ENCODE peak calls at places on chromosomes 7 and 10, in six cellular contexts. F, R, H, G, P and M are unnamed samples.

GRCh38 chr7:55463863-55464262 is 98.7 kb downstream of the LANCL2 start:
- DNase-seq in P (no peak), F (no peak), G (no peak), H (no peak), R (no peak), M (no peak)

GRCh38 chr7:148697256-148697841 is 1.4 kb upstream of the CUL1 start:
- DNase-seq in F (no peak), G (peak), H (no peak), P (no peak), R (no peak), M (no peak)

GRCh38 chr7:124918662-124919061 is 11.0 kb downstream of the POT1 start:
- DNase-seq in R (no peak), P (no peak), F (no peak), H (no peak), G (no peak), M (no peak)

GRCh38 chr7:90817846-90818245 is 221.7 kb downstream of the CDK14 start:
- DNase-seq in H (no peak), G (no peak), P (no peak), F (no peak), R (no peak), M (no peak)

GRCh38 chr10:11145498-11145855 is 127.8 kb downstream of the CELF2 start:
- DNase-seq in F (no peak), R (no peak), H (no peak), P (peak), G (peak), M (no peak)

GRCh38 chr7:918118-918425 is 36.4 kb downstream of the ADAP1 start:
- DNase-seq in R (no peak), G (no peak), H (no peak), P (peak), F (no peak), M (no peak)

GRCh38 chr7:44973610-44974401 is 5.0 kb downstream of the MYO1G start:
- DNase-seq in H (no peak), F (no peak), P (no peak), R (no peak), G (peak), M (no peak)

GRCh38 chr7:68684246-68684850 is 913.9 kb upstream of the AUTS2 start:
- DNase-seq in P (no peak), H (no peak), R (peak), G (no peak), F (peak), M (no peak)

GRCh38 chr10:73586583-73586984 is 4.6 kb downstream of the USP54 start:
- DNase-seq in H (peak), F (peak), G (no peak), P (no peak), R (peak), M (peak)

DNA sequence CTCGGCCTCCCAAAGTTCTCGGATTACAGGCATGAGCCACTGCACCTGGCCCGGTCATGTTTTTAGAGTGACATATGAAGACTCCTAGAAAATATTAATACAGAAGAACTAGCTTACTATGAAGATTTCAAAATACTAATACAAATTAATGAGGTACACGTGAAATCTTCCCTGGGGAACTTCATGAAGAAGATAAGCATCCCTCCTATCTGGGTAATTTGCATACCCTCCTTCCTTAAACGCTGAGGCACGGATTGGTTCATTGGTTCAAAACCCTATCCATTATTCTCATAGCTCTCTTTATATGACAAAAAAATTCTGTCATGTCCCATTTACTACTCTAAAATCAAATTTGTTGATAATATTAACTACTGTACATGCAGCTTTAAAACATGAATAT is 224.8 kb upstream of the KLF14 start:
- DNase-seq in R (no peak), G (no peak), P (no peak), H (no peak), F (no peak), M (no peak)
- H3K4me3 ChIP-seq in R (no peak), G (no peak), P (no peak), H (peak), F (no peak), M (no peak)

GRCh38 chr7:101470668-101471067 is 108.0 kb downstream of the COL26A1 start:
- DNase-seq in H (no peak), G (no peak), F (no peak), P (no peak), R (no peak), M (no peak)
- H3K4me3 ChIP-seq in H (no peak), G (no peak), F (no peak), P (no peak), R (no peak), M (no peak)

GRCh38 chr10:117342638-117343037 is 32.6 kb downstream of the PDZD8 start:
- DNase-seq in F (peak), G (no peak), P (no peak), H (peak), R (peak), M (no peak)
- H3K4me3 ChIP-seq in F (no peak), G (no peak), P (no peak), H (no peak), R (no peak), M (no peak)

GRCh38 chr10:69360485-69361302 is 56.0 kb downstream of the TACR2 start:
- DNase-seq in P (no peak), H (peak), R (peak), G (no peak), F (peak), M (peak)
- H3K4me3 ChIP-seq in P (no peak), H (no peak), R (no peak), G (no peak), F (no peak), M (peak)

GRCh38 chr10:974785-975074 is 13.5 kb upstream of the GTPBP4 start:
- DNase-seq in H (no peak), P (no peak), G (no peak), R (no peak), F (no peak), M (no peak)
- H3K4me3 ChIP-seq in H (no peak), P (no peak), G (no peak), R (no peak), F (no peak), M (no peak)

GRCh38 chr7:24820730-24821044 is 63.4 kb upstream of the GSDME start:
- DNase-seq in F (no peak), R (no peak), P (no peak), H (no peak), G (no peak), M (no peak)
- H3K4me3 ChIP-seq in F (no peak), R (no peak), P (no peak), H (no peak), G (peak), M (no peak)

GRCh38 chr10:62081322-62081945 is 179.9 kb downstream of the ARID5B start:
- DNase-seq in G (no peak), F (no peak), P (no peak), R (no peak), H (no peak), M (no peak)

GRCh38 chr10:62083413-62083794 is 181.9 kb downstream of the ARID5B start:
- DNase-seq in G (no peak), H (no peak), F (no peak), R (peak), P (no peak), M (no peak)

GRCh38 chr10:62083868-62084267 is 182.4 kb downstream of the ARID5B start:
- DNase-seq in H (peak), G (no peak), R (peak), F (peak), P (no peak), M (no peak)

GRCh38 chr10:62082270-62082669 is 180.8 kb downstream of the ARID5B start:
- DNase-seq in R (no peak), P (no peak), H (no peak), G (no peak), F (no peak), M (no peak)

DNA sequence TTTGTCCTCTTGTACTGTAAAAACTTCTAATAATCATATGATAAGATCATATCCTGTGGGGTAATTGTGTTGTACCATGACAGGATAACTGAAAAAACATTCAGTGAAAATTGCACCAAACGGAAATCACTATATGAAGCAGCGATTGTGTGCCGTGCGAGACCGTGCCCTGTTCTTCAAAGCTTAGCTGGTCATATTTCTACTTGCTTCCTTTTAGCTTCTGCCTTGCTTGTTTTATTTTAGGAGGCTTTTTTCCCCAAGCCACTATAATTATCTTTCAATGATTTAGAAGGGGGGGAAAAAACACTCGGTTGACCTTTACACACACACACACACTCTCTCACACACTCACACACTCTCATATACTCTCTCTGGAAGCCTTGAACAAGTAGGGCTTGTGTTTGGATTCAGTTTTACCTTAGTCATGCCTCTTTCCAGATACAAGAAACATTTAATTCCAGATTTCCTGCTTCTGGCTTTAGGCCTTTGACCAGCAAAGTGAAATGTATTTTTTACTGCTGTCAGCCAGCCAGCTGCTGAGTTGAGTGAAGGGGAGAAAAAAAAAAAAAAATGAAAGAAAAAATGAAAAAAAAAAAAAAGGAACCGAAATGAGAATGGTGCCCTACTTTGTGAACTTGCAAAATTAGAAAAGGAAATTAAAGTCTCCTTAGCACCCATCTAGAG is 181.4 kb downstream of the ARID5B start:
- DNase-seq in P (no peak), G (peak), F (no peak), R (peak), H (peak), M (no peak)
- H3K4me3 ChIP-seq in P (no peak), G (peak), F (no peak), R (no peak), H (peak), M (no peak)

GRCh38 chr7:122304996-122305421 is 459 bp upstream of the FEZF1 start:
- DNase-seq in H (no peak), F (no peak), G (no peak), R (no peak), P (no peak), M (no peak)

GRCh38 chr7:122305475-122306319 is 1.1 kb upstream of the FEZF1 start:
- DNase-seq in G (no peak), F (no peak), P (peak), R (no peak), H (no peak), M (no peak)

GRCh38 chr7:122307228-122307619 is 2.7 kb upstream of the FEZF1 start:
- DNase-seq in G (no peak), F (no peak), P (no peak), R (no peak), H (no peak), M (no peak)

GRCh38 chr7:122304604-122304975 is at the start of gene FEZF1:
- DNase-seq in P (no peak), G (no peak), H (no peak), R (no peak), F (no peak), M (peak)

GRCh38 chr7:122306320-122307227 is 2.0 kb upstream of the FEZF1 start:
- DNase-seq in R (no peak), F (no peak), H (no peak), P (no peak), G (no peak), M (no peak)
- H3K4me3 ChIP-seq in R (no peak), F (no peak), H (no peak), P (no peak), G (no peak), M (no peak)